ENCODE peak calls at places on chromosomes 11 and 22, in eight cellular contexts. One of them, this sample, is unnamed.

GRCh38 chr11:12120031-12121008 is 9.9 kb downstream of the MICAL2 start:
- DNase-seq in cardiac muscle cell: no peak
- DNase-seq in heart right ventricle: no peak
- DNase-seq in PC-9: no peak
- DNase-seq in AG09309: no peak
- DNase-seq in GM23338: no peak
- DNase-seq in Caco-2: peak; percentile 67
- DNase-seq in heart left ventricle: no peak
- DNase-seq in this sample: no peak

GRCh38 chr11:29093416-29093815 is 923.4 kb downstream of the KCNA4 start:
- DNase-seq in cardiac muscle cell: no peak
- DNase-seq in heart right ventricle: no peak
- DNase-seq in PC-9: peak; percentile 37
- DNase-seq in AG09309: peak; percentile 35
- DNase-seq in GM23338: no peak
- DNase-seq in Caco-2: no peak
- DNase-seq in heart left ventricle: no peak
- DNase-seq in this sample: no peak

GRCh38 chr11:1121343-1122331 is 36.1 kb upstream of the MUC5AC start:
- DNase-seq in cardiac muscle cell: no peak
- DNase-seq in heart right ventricle: no peak
- DNase-seq in PC-9: no peak
- DNase-seq in AG09309: no peak
- DNase-seq in GM23338: no peak
- DNase-seq in Caco-2: peak; percentile 38
- DNase-seq in heart left ventricle: peak; percentile 28
- DNase-seq in this sample: no peak

GRCh38 chr11:3022300-3022967 is 30.3 kb upstream of the NAP1L4 start:
- DNase-seq in cardiac muscle cell: no peak
- DNase-seq in heart right ventricle: no peak
- DNase-seq in PC-9: peak; percentile 38
- DNase-seq in AG09309: no peak
- DNase-seq in GM23338: no peak
- DNase-seq in Caco-2: no peak
- DNase-seq in heart left ventricle: no peak
- DNase-seq in this sample: no peak

GRCh38 chr11:121199516-121199915 is 93.1 kb upstream of the SC5D start:
- DNase-seq in cardiac muscle cell: peak; percentile 84
- DNase-seq in heart right ventricle: no peak
- DNase-seq in PC-9: no peak
- DNase-seq in AG09309: no peak
- DNase-seq in GM23338: peak; percentile 18
- DNase-seq in Caco-2: no peak
- DNase-seq in heart left ventricle: no peak
- DNase-seq in this sample: no peak

GRCh38 chr11:128456566-128457268 is 130.6 kb downstream of the ETS1 start:
- DNase-seq in cardiac muscle cell: no peak
- DNase-seq in heart right ventricle: no peak
- DNase-seq in PC-9: no peak
- DNase-seq in AG09309: no peak
- DNase-seq in GM23338: no peak
- DNase-seq in Caco-2: no peak
- DNase-seq in heart left ventricle: no peak
- DNase-seq in this sample: no peak

GRCh38 chr11:86182976-86183584 is 61.5 kb upstream of the EED start:
- DNase-seq in cardiac muscle cell: no peak
- DNase-seq in heart right ventricle: no peak
- DNase-seq in PC-9: peak; percentile 98
- DNase-seq in AG09309: no peak
- DNase-seq in GM23338: no peak
- DNase-seq in Caco-2: no peak
- DNase-seq in heart left ventricle: no peak
- DNase-seq in this sample: no peak

GRCh38 chr11:63999349-64000025 is 13.2 kb downstream of the OTUB1 start:
- DNase-seq in cardiac muscle cell: peak; percentile 74
- DNase-seq in heart right ventricle: peak; percentile 55
- DNase-seq in PC-9: no peak
- DNase-seq in AG09309: no peak
- DNase-seq in GM23338: peak; percentile 84
- DNase-seq in Caco-2: peak; percentile 75
- DNase-seq in heart left ventricle: peak; percentile 62
- DNase-seq in this sample: no peak

GRCh38 chr11:78354741-78355705 is 62.6 kb downstream of the GAB2 start:
- DNase-seq in cardiac muscle cell: no peak
- DNase-seq in heart right ventricle: no peak
- DNase-seq in PC-9: no peak
- DNase-seq in AG09309: no peak
- DNase-seq in GM23338: peak; percentile 22
- DNase-seq in Caco-2: no peak
- DNase-seq in heart left ventricle: no peak
- DNase-seq in this sample: no peak

GRCh38 chr11:126753990-126754389 is 246.6 kb downstream of the KIRREL3 start:
- DNase-seq in cardiac muscle cell: no peak
- DNase-seq in heart right ventricle: no peak
- DNase-seq in PC-9: no peak
- DNase-seq in AG09309: no peak
- DNase-seq in GM23338: no peak
- DNase-seq in Caco-2: no peak
- DNase-seq in heart left ventricle: no peak
- DNase-seq in this sample: no peak

GRCh38 chr11:35785287-35786167 is 123.0 kb downstream of the TRIM44 start:
- DNase-seq in cardiac muscle cell: no peak
- DNase-seq in heart right ventricle: no peak
- DNase-seq in PC-9: no peak
- DNase-seq in AG09309: no peak
- DNase-seq in GM23338: no peak
- DNase-seq in Caco-2: no peak
- DNase-seq in heart left ventricle: no peak
- DNase-seq in this sample: no peak

GRCh38 chr22:31046591-31047226 is 34.4 kb upstream of the SMTN start:
- DNase-seq in cardiac muscle cell: peak; percentile 42
- DNase-seq in heart right ventricle: peak; percentile 80
- DNase-seq in PC-9: no peak
- DNase-seq in AG09309: no peak
- DNase-seq in GM23338: peak; percentile 14
- DNase-seq in Caco-2: no peak
- DNase-seq in heart left ventricle: peak; percentile 87
- DNase-seq in this sample: no peak

GRCh38 chr11:9820260-9820659 is 156.4 kb downstream of the SWAP70 start:
- DNase-seq in cardiac muscle cell: peak; percentile 55
- DNase-seq in heart right ventricle: peak; percentile 54
- DNase-seq in PC-9: no peak
- DNase-seq in AG09309: no peak
- DNase-seq in GM23338: no peak
- DNase-seq in Caco-2: no peak
- DNase-seq in heart left ventricle: peak; percentile 79
- DNase-seq in this sample: no peak

GRCh38 chr11:1532606-1533341 is 39.3 kb downstream of the DUSP8 start:
- DNase-seq in cardiac muscle cell: no peak
- DNase-seq in heart right ventricle: no peak
- DNase-seq in PC-9: no peak
- DNase-seq in AG09309: no peak
- DNase-seq in GM23338: no peak
- DNase-seq in Caco-2: no peak
- DNase-seq in heart left ventricle: no peak
- DNase-seq in this sample: no peak

GRCh38 chr11:69923196-69923595 is 104.0 kb upstream of the FGF3 start:
- DNase-seq in cardiac muscle cell: no peak
- DNase-seq in heart right ventricle: no peak
- DNase-seq in PC-9: no peak
- DNase-seq in AG09309: no peak
- DNase-seq in GM23338: no peak
- DNase-seq in Caco-2: peak; percentile 34
- DNase-seq in heart left ventricle: no peak
- DNase-seq in this sample: no peak

GRCh38 chr22:39814899-39815298 is 78.7 kb downstream of the ENTHD1 start:
- DNase-seq in cardiac muscle cell: no peak
- DNase-seq in heart right ventricle: no peak
- DNase-seq in PC-9: peak; percentile 64
- DNase-seq in AG09309: no peak
- DNase-seq in GM23338: no peak
- DNase-seq in Caco-2: no peak
- DNase-seq in heart left ventricle: no peak
- DNase-seq in this sample: no peak

GRCh38 chr11:64334764-64335741 is 5.0 kb upstream of the CCDC88B start:
- DNase-seq in cardiac muscle cell: peak; percentile 73
- DNase-seq in heart right ventricle: no peak
- DNase-seq in PC-9: peak; percentile 99
- DNase-seq in AG09309: peak; percentile 68
- DNase-seq in GM23338: peak; percentile 56
- DNase-seq in Caco-2: peak; percentile 97
- DNase-seq in heart left ventricle: peak; percentile 81
- DNase-seq in this sample: no peak

GRCh38 chr11:69375316-69376154 is 81.6 kb downstream of the MYEOV start:
- DNase-seq in cardiac muscle cell: no peak
- DNase-seq in heart right ventricle: no peak
- DNase-seq in PC-9: no peak
- DNase-seq in AG09309: no peak
- DNase-seq in GM23338: no peak
- DNase-seq in Caco-2: peak; percentile 42
- DNase-seq in heart left ventricle: peak; percentile 23
- DNase-seq in this sample: no peak

GRCh38 chr11:78030429-78031325 is 7.6 kb upstream of the KCTD14 start:
- DNase-seq in cardiac muscle cell: peak; percentile 49
- DNase-seq in heart right ventricle: peak; percentile 71
- DNase-seq in PC-9: peak; percentile 89
- DNase-seq in AG09309: no peak
- DNase-seq in GM23338: peak; percentile 27
- DNase-seq in Caco-2: no peak
- DNase-seq in heart left ventricle: peak; percentile 64
- DNase-seq in this sample: peak; percentile 18

GRCh38 chr22:22219140-22219996 is 25.2 kb upstream of the VPREB1 start:
- DNase-seq in cardiac muscle cell: no peak
- DNase-seq in heart right ventricle: no peak
- DNase-seq in PC-9: no peak
- DNase-seq in AG09309: no peak
- DNase-seq in GM23338: no peak
- DNase-seq in Caco-2: no peak
- DNase-seq in heart left ventricle: no peak
- DNase-seq in this sample: no peak

GRCh38 chr11:128956401-128957203 is 13.9 kb upstream of the TP53AIP1 start:
- DNase-seq in cardiac muscle cell: peak; percentile 83
- DNase-seq in heart right ventricle: no peak
- DNase-seq in PC-9: peak; percentile 69
- DNase-seq in AG09309: peak; percentile 24
- DNase-seq in GM23338: peak; percentile 91
- DNase-seq in Caco-2: peak; percentile 75
- DNase-seq in heart left ventricle: no peak
- DNase-seq in this sample: peak; percentile 68

GRCh38 chr11:36253238-36253637 is 36.0 kb downstream of the COMMD9 start:
- DNase-seq in cardiac muscle cell: no peak
- DNase-seq in heart right ventricle: no peak
- DNase-seq in PC-9: no peak
- DNase-seq in AG09309: no peak
- DNase-seq in GM23338: peak; percentile 7
- DNase-seq in Caco-2: no peak
- DNase-seq in heart left ventricle: no peak
- DNase-seq in this sample: no peak

GRCh38 chr11:15911377-15912044 is 444.8 kb downstream of the SOX6 start:
- DNase-seq in cardiac muscle cell: peak; percentile 74
- DNase-seq in heart right ventricle: peak; percentile 74
- DNase-seq in PC-9: no peak
- DNase-seq in AG09309: no peak
- DNase-seq in GM23338: no peak
- DNase-seq in Caco-2: peak; percentile 16
- DNase-seq in heart left ventricle: peak; percentile 74
- DNase-seq in this sample: no peak

GRCh38 chr11:66328036-66328306 is 8.3 kb downstream of the RIN1 start:
- DNase-seq in cardiac muscle cell: no peak
- DNase-seq in heart right ventricle: no peak
- DNase-seq in PC-9: no peak
- DNase-seq in AG09309: no peak
- DNase-seq in GM23338: no peak
- DNase-seq in Caco-2: no peak
- DNase-seq in heart left ventricle: peak; percentile 23
- DNase-seq in this sample: no peak

GRCh38 chr22:46132830-46133587 is 17.3 kb upstream of the PPARA start:
- DNase-seq in cardiac muscle cell: no peak
- DNase-seq in heart right ventricle: peak; percentile 11
- DNase-seq in PC-9: no peak
- DNase-seq in AG09309: no peak
- DNase-seq in GM23338: no peak
- DNase-seq in Caco-2: no peak
- DNase-seq in heart left ventricle: no peak
- DNase-seq in this sample: no peak

GRCh38 chr11:19871531-19871930 is 158.9 kb downstream of the NAV2 start:
- DNase-seq in cardiac muscle cell: no peak
- DNase-seq in heart right ventricle: no peak
- DNase-seq in PC-9: no peak
- DNase-seq in AG09309: no peak
- DNase-seq in GM23338: no peak
- DNase-seq in Caco-2: no peak
- DNase-seq in heart left ventricle: no peak
- DNase-seq in this sample: no peak
- H3K4me3 ChIP-seq in cardiac muscle cell: no peak overlapping the region
- H3K4me3 ChIP-seq in heart right ventricle: no peak overlapping the region
- H3K4me3 ChIP-seq in PC-9: no peak overlapping the region
- H3K4me3 ChIP-seq in AG09309: no peak overlapping the region
- H3K4me3 ChIP-seq in GM23338: no peak overlapping the region
- H3K4me3 ChIP-seq in Caco-2: no peak overlapping the region
- H3K4me3 ChIP-seq in heart left ventricle: no peak overlapping the region
- H3K4me3 ChIP-seq in this sample: no peak overlapping the region

DNA sequence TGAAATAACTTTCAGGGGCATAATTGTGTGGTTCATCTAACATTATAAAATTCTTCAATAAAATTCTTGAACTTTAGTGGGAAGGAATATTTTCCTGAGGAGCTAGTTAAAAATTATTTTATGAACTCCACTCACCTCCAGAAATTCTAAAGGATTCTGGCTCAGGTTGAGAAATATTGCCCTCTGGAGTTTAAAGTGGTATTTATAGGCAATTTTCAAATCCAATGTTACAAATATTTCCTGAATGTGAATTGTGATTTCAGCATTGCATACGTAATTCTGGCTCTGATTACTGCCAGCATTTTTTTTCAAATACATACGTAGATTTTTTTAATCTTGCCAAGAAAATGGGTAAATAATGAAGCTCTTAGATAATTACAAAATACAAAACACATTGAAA is 598.2 kb upstream of the ANO3 start:
- DNase-seq in cardiac muscle cell: no peak
- DNase-seq in heart right ventricle: no peak
- DNase-seq in PC-9: no peak
- DNase-seq in AG09309: no peak
- DNase-seq in GM23338: peak; percentile 14
- DNase-seq in Caco-2: no peak
- DNase-seq in heart left ventricle: no peak
- DNase-seq in this sample: peak; percentile 65
- TF ChIP-seq CTCF in cardiac muscle cell: peak; percentile 13
- TF ChIP-seq CTCF in heart right ventricle: no peak
- TF ChIP-seq CTCF in PC-9: peak; percentile 26
- TF ChIP-seq CTCF in AG09309: no peak
- TF ChIP-seq CTCF in GM23338: no peak
- TF ChIP-seq CTCF in Caco-2: no peak
- TF ChIP-seq CTCF in heart left ventricle: peak; percentile 29
- TF ChIP-seq CTCF in this sample: peak; percentile 43

GRCh38 chr11:76232026-76232665 is 25.8 kb upstream of the WNT11 start:
- DNase-seq in cardiac muscle cell: no peak
- DNase-seq in heart right ventricle: no peak
- DNase-seq in PC-9: no peak
- DNase-seq in AG09309: no peak
- DNase-seq in GM23338: no peak
- DNase-seq in Caco-2: no peak
- DNase-seq in heart left ventricle: no peak
- DNase-seq in this sample: no peak
- H3K4me3 ChIP-seq in cardiac muscle cell: no peak overlapping the region
- H3K4me3 ChIP-seq in heart right ventricle: no peak overlapping the region
- H3K4me3 ChIP-seq in PC-9: no peak overlapping the region
- H3K4me3 ChIP-seq in AG09309: no peak overlapping the region
- H3K4me3 ChIP-seq in GM23338: no peak overlapping the region
- H3K4me3 ChIP-seq in Caco-2: no peak overlapping the region
- H3K4me3 ChIP-seq in heart left ventricle: no peak overlapping the region
- H3K4me3 ChIP-seq in this sample: no peak overlapping the region

GRCh38 chr11:4763096-4763495 is 6.6 kb downstream of the OR51F1 start:
- DNase-seq in cardiac muscle cell: no peak
- DNase-seq in heart right ventricle: no peak
- DNase-seq in PC-9: no peak
- DNase-seq in AG09309: no peak
- DNase-seq in GM23338: no peak
- DNase-seq in Caco-2: no peak
- DNase-seq in heart left ventricle: no peak
- DNase-seq in this sample: no peak
- TF ChIP-seq CTCF in cardiac muscle cell: no peak
- TF ChIP-seq CTCF in heart right ventricle: no peak
- TF ChIP-seq CTCF in PC-9: no peak
- TF ChIP-seq CTCF in AG09309: no peak
- TF ChIP-seq CTCF in GM23338: no peak
- TF ChIP-seq CTCF in Caco-2: no peak
- TF ChIP-seq CTCF in heart left ventricle: no peak
- TF ChIP-seq CTCF in this sample: no peak